ENCODE peak calls at places on chromosomes 13 and 19, in eight cellular contexts. N is HCT116, I is transverse colon, K is K562, W is breast epithelium, X is HepG2, B is spleen, D is stomach. P is an unnamed sample.

GRCh38 chr13:27186295-27186694 is 14.7 kb upstream of the USP12 start:
- DNase-seq in N (no peak), I (no peak), K (no peak), W (no peak), X (no peak), B (no peak), D (no peak), P (no peak)

GRCh38 chr13:29619995-29620394 is 24.5 kb upstream of the SLC7A1 start:
- DNase-seq in N (no peak), I (no peak), K (no peak), W (no peak), X (no peak), B (no peak), D (no peak), P (no peak)

GRCh38 chr19:29576761-29577661 is 29.1 kb upstream of the POP4 start:
- DNase-seq in N (no peak), I (no peak), K (no peak), W (no peak), X (no peak), B (no peak), D (no peak), P (peak; percentile 65)

GRCh38 chr13:77544365-77544764 is 8.9 kb downstream of the SCEL start:
- DNase-seq in N (no peak), I (peak; percentile 8), K (no peak), W (no peak), X (no peak), B (no peak), D (peak; percentile 38), P (no peak)

GRCh38 chr19:15286688-15287355 is 45.5 kb downstream of the BRD4 start:
- DNase-seq in N (no peak), I (no peak), K (no peak), W (no peak), X (no peak), B (no peak), D (no peak), P (no peak)

GRCh38 chr19:11381535-11382369 is 2.4 kb downstream of the EPOR start:
- DNase-seq in N (peak; percentile 90), I (peak; percentile 78), K (no peak), W (no peak), X (no peak), B (peak; percentile 95), D (peak; percentile 68), P (peak; percentile 87)

GRCh38 chr19:58356236-58356970 is 3.1 kb upstream of the A1BG start:
- DNase-seq in N (no peak), I (no peak), K (no peak), W (no peak), X (no peak), B (no peak), D (no peak), P (no peak)

GRCh38 chr13:23969672-23970071 is 72.4 kb upstream of the C1QTNF9B start:
- DNase-seq in N (no peak), I (no peak), K (no peak), W (no peak), X (peak; percentile 49), B (no peak), D (no peak), P (no peak)

GRCh38 chr13:64397699-64398098 is 2832.4 kb downstream of the PCDH9 start:
- DNase-seq in N (no peak), I (no peak), K (no peak), W (no peak), X (no peak), B (no peak), D (no peak), P (no peak)

GRCh38 chr13:38824342-38824741 is 137.5 kb downstream of the FREM2 start:
- DNase-seq in N (no peak), I (no peak), K (peak; percentile 2), W (no peak), X (no peak), B (no peak), D (no peak), P (no peak)

GRCh38 chr13:45055198-45055901 is 65.0 kb upstream of the GTF2F2 start:
- DNase-seq in N (peak; percentile 70), I (peak; percentile 29), K (no peak), W (no peak), X (no peak), B (no peak), D (no peak), P (no peak)

GRCh38 chr13:33678084-33678483 is 139.9 kb upstream of the RFC3 start:
- DNase-seq in N (no peak), I (no peak), K (peak; percentile 38), W (no peak), X (no peak), B (no peak), D (no peak), P (no peak)

GRCh38 chr13:29935309-29935981 is 85.0 kb upstream of the UBL3 start:
- DNase-seq in N (no peak), I (peak; percentile 51), K (no peak), W (no peak), X (no peak), B (peak; percentile 89), D (peak; percentile 48), P (no peak)

DNA sequence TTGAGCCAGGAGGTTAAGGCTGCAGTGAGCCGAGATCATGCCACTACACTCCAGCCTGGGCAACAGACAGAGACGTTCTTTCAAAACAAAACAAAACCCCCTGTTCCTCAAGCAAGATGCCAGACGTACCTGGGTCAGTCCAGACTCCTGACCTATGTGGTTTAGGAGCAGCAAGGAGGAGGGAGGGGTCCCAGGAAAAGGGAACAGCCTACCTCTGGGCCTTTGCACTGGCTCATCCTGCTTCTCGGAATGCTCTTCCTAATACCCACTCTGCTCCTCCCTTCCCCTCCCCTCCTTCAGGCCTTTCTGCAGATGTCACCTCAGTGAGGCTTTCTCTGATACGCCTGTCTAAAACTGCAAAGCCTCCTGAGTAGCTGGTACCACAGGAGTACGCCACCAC is 9.5 kb downstream of the RINL start:
- DNase-seq in N (no peak), I (no peak), K (no peak), W (no peak), X (no peak), B (no peak), D (no peak), P (no peak)
- TF ChIP-seq POLR2AphosphoS5 in N (no peak), I (no peak), K (no peak), W (no peak), X (no peak), B (no peak), D (no peak), P (no peak)

DNA sequence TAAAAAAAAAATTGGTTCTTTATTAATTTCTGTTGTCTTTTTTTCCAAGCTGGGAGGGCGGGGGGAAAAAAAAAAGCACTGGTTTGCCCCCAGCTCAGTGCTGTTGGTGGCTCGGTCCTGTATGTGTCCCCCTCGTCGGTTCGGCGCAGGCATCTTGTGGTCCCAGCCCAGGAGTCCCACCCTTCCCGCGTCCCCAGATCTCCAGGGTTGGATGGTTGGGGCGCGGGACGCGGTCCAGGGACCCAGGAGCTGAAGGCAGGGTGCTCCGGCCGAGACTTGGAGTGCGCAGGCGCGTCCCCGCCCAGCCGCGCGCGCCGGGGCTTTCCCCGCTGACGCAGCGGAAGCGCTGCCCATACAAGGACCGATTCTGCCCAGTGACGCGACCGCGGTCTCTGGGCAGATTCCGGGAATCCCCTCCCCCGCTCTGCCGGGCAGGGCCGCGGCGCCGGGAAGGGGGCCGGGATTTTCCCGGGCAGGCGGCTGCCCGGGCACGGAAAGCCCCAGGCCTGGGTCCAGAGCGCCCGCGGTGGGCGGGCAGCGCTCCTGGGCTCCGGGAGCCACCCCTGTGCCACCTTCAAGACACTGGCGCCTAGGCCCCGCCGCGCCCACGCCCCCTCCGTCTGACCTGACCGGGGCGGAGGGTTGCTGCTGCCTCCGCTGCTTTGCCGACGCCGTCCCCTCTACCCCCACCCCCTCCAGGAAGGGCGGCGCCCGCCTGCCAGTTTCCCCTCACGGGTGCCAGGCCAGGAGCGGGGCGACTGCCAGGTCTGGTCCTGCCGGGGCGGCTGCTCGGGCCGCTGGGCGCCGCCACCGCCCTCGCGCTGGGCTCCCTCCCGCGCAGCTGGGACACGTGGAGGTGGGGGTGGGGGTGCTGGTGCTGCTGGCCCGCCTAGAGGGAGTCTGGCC is 2.3 kb downstream of the JUNB start:
- DNase-seq in N (peak; percentile 91), I (peak; percentile 95), K (peak; percentile 95), W (peak; percentile 93), X (peak; percentile 86), B (peak; percentile 99), D (peak; percentile 95), P (peak; percentile 96)
- TF ChIP-seq POLR2A in N (peak; percentile 94), I (peak; percentile 88), K (peak; percentile 74), W (peak; percentile 82), X (peak; percentile 47), B (peak; percentile 61), D (no peak), P (peak; percentile 67)

DNA sequence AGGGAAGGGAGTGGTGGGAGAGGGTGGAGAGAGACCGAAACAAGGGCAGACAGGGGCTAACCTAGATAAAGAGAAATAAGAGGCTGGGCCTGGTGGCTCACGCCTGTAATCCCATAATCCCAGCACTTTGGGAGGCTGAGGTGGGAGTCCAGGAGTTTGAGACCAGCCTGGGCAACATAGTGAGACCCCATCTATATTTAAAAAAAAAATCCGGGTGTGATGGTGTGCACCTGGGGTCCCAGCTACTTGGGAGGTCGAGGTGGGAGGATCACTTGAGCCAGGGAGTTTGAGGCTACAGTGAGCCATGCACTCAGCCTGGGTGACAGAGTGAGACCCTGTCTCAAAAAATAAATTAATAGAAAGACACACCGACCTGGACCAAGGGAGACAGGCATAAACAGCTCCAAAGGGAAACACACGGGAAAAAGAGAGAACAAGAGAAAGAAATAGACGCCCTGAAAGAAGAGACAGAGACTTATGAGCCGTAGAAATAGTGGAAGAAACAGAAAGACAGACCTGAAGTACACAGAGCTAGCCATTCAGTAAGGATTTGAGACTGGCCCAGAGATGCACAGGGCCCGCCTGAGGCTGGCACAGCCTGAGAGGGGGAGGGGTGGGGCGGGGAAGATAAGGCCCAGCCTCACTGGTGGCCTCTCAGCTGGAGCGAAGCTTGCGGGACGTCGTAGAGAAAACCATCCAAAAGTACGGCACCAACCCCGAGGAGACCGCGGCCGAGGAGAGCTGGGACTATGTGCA is 2.2 kb downstream of the CD37 start:
- DNase-seq in N (no peak), I (no peak), K (no peak), W (peak; percentile 15), X (no peak), B (no peak), D (no peak), P (no peak)
- H3K4me3 ChIP-seq in N (no peak overlapping the region), I (no peak overlapping the region), K (no peak overlapping the region), W (no peak overlapping the region), X (no peak overlapping the region), B (peak overlapping the region; percentile 69), D (peak overlapping the region; percentile 40), P (no peak overlapping the region)

GRCh38 chr19:13176345-13176744 is 26.1 kb downstream of the IER2 start:
- DNase-seq in N (no peak), I (no peak), K (no peak), W (no peak), X (no peak), B (no peak), D (no peak), P (no peak)

GRCh38 chr19:13187419-13187818 is 37.2 kb downstream of the IER2 start:
- DNase-seq in N (no peak), I (no peak), K (no peak), W (no peak), X (no peak), B (no peak), D (no peak), P (no peak)

DNA sequence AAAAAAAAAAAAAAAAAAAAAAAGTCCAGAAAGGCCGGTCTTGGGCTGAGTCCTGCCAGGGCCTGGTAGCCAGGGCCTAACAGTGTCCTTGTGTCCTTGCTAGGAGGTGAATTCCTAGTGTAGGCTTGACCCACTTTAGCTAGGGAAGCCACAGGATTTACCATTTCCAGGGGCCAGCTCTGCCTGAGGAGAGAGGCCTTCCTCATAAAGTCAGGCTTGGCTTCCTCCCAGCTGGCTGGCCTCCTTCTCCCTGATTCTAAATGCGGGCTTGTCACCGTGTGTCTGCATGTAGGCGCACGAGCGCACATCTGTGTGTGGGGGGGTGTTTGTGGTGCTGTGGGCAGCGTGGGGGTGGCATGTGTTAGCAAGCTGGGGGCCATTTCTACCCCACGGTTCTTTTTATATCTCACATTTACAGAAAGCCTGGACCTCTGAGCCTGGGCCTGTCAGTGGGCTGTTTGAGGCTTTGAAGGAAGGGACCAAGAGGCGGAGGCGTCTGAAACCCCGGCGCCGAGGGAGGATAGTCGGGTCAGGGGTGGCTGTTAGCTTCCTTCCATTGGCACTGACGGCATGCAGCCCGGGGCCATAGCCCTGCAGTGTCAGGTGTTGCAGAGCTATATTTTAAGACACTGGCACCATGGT is 31.7 kb downstream of the IER2 start:
- DNase-seq in N (no peak), I (peak; percentile 79), K (peak; percentile 31), W (peak; percentile 59), X (no peak), B (peak; percentile 82), D (peak; percentile 76), P (no peak)
- TF ChIP-seq POLR2AphosphoS5 in N (no peak), I (no peak), K (no peak), W (no peak), X (no peak), B (no peak), D (peak; percentile 6), P (no peak)

P was measured in suprapubic skin.